ENCODE peak calls at places on chromosomes 4 and X, in eight cellular contexts. V is EL, Y is bronchial epithelial cell, D is GM12892, E is cardiac fibroblast, N is right lobe of liver, O is IMR-90, R is activated gamma-delta T cell. M is an unnamed sample.

GRCh38 chr4:6682862-6683590 is 10.7 kb upstream of the S100P start:
- DNase-seq in O (no peak), N (no peak), V (no peak), E (no peak), Y (no peak), D (no peak), R (no peak), M (no peak)

GRCh38 chr4:37000281-37000680 is 244.3 kb upstream of the NWD2 start:
- DNase-seq in O (no peak), E (no peak), V (no peak), Y (no peak), D (no peak), R (no peak), N (no peak), M (no peak)

GRCh38 chrX:2321411-2321810 is 179.4 kb downstream of the DHRSX start:
- DNase-seq in V (no peak), E (no peak), R (no peak), O (no peak), Y (no peak), N (no peak), D (no peak), M (peak)

GRCh38 chr4:125368161-125368560 is 53.4 kb downstream of the FAT4 start:
- DNase-seq in R (no peak), N (no peak), V (peak), O (peak), E (peak), Y (peak), D (no peak), M (no peak)

GRCh38 chrX:138128025-138128671 is 562.2 kb downstream of the ZIC3 start:
- DNase-seq in O (peak), E (peak), Y (peak), V (peak), D (peak), R (no peak), N (no peak), M (peak)

GRCh38 chr4:80322716-80323115 is 12.8 kb upstream of the CFAP299 start:
- DNase-seq in N (no peak), R (no peak), V (peak), D (no peak), O (peak), E (peak), Y (peak), M (no peak)

GRCh38 chrX:80747832-80748231 is 61.8 kb downstream of the BRWD3 start:
- DNase-seq in V (peak), D (no peak), Y (peak), E (peak), N (no peak), O (peak), R (no peak), M (no peak)

GRCh38 chr4:176271749-176272148 is 2.7 kb upstream of the ASB5 start:
- DNase-seq in N (no peak), Y (peak), D (no peak), R (no peak), V (peak), O (peak), E (peak), M (no peak)

GRCh38 chrX:149365061-149365460 is 140.0 kb downstream of the IDS start:
- DNase-seq in D (no peak), N (no peak), Y (peak), R (no peak), O (no peak), E (peak), V (peak), M (no peak)

GRCh38 chr4:125116431-125116830 is 198.3 kb upstream of the FAT4 start:
- DNase-seq in V (no peak), Y (no peak), R (no peak), D (no peak), E (no peak), N (no peak), O (peak), M (no peak)

GRCh38 chr4:156442961-156443360 is 489.3 kb upstream of the CTSO start:
- DNase-seq in Y (no peak), R (no peak), N (no peak), D (no peak), E (no peak), O (no peak), V (no peak), M (no peak)

GRCh38 chr4:119498520-119498919 is 130.1 kb downstream of the PDE5A start:
- DNase-seq in R (no peak), E (peak), D (no peak), Y (no peak), V (no peak), N (no peak), O (peak), M (no peak)

GRCh38 chr4:22514001-22514400 is 1.9 kb downstream of the ADGRA3 start:
- DNase-seq in Y (no peak), R (no peak), O (peak), D (no peak), V (peak), E (peak), N (no peak), M (no peak)

GRCh38 chr4:122218762-122219161 is 66.6 kb downstream of the BLTP1 start:
- DNase-seq in R (no peak), Y (peak), D (no peak), N (no peak), E (peak), V (peak), O (peak), M (no peak)

GRCh38 chrX:47628980-47629379 is 750 bp downstream of the CFP start:
- DNase-seq in D (no peak), V (no peak), R (no peak), E (peak), O (no peak), Y (peak), N (no peak), M (no peak)

GRCh38 chr4:29553842-29554241 is 1166.3 kb upstream of the PCDH7 start:
- DNase-seq in R (no peak), O (no peak), V (peak), N (no peak), Y (peak), E (no peak), D (no peak), M (no peak)

GRCh38 chrX:46587158-46587557 is 13.6 kb downstream of the CHST7 start:
- DNase-seq in O (peak), E (peak), V (peak), N (no peak), R (no peak), D (no peak), Y (peak), M (no peak)

GRCh38 chr4:6918345-6918744 is 8.7 kb downstream of the TBC1D14 start:
- DNase-seq in O (no peak), R (no peak), Y (no peak), D (no peak), N (no peak), V (no peak), E (no peak), M (no peak)

GRCh38 chr4:110271986-110272385 is 73.6 kb upstream of the ELOVL6 start:
- DNase-seq in N (no peak), Y (no peak), D (no peak), E (no peak), R (no peak), O (no peak), V (no peak), M (no peak)

GRCh38 chr4:114729339-114729738 is 130.7 kb downstream of the UGT8 start:
- DNase-seq in R (no peak), Y (no peak), N (no peak), V (no peak), E (no peak), O (no peak), D (no peak), M (no peak)

GRCh38 chr4:158535130-158535614 is 13.5 kb downstream of the RXFP1 start:
- DNase-seq in N (no peak), R (no peak), E (peak), V (peak), Y (peak), D (no peak), O (peak), M (no peak)

GRCh38 chrX:46574337-46574940 is 874 bp downstream of the CHST7 start:
- DNase-seq in Y (no peak), V (peak), N (peak), D (no peak), R (peak), O (no peak), E (peak), M (no peak)

GRCh38 chr4:161554372-161554990 is 609.3 kb downstream of the FSTL5 start:
- DNase-seq in R (no peak), E (peak), N (no peak), V (no peak), O (peak), Y (peak), D (no peak), M (no peak)